ENCODE peak calls at places on chromosomes 7 and 10, in ten cellular contexts. I is GM23248; M is NCI-H1105; D is amniotic stem cell; C is activated T-helper 1 cell treated with anti-CD3 and anti-CD28 coated beads, Interleukin-12 subunit alpha, Interleukin-12 subunit beta, Interleukin-2, Interleukin-4 antibody, amounts not matched to agents 30 ng/mL and 10 ng/mL and 1 ng/mL, durations not matched to agents 14 hours and 24 hours and 36 hours; K is astrocyte of the hippocampus; U is ELR; J is T follicular helper cell; Q is thoracic aorta; P is uterus. A is an unnamed sample.
A peak's percentile ranks its signal among the peaks of the same experiment; 100 is the strongest.

GRCh38 chr7:28068811-28069216 is 111.8 kb downstream of the JAZF1 start:
- DNase-seq in K (no peak), D (no peak), J (no peak), I (peak; percentile 90), C (no peak), P (no peak), Q (no peak), U (peak; percentile 54), M (no peak), A (no peak)

GRCh38 chr10:121624778-121625330 is 26.6 kb upstream of the FGFR2 start:
- DNase-seq in C (no peak), P (no peak), K (peak; percentile 41), Q (no peak), I (no peak), D (no peak), J (no peak), M (peak; percentile 32), U (no peak), A (no peak)

GRCh38 chr10:5560142-5560843 is 35.5 kb downstream of the CALML3 start:
- DNase-seq in D (no peak), Q (no peak), I (no peak), J (no peak), P (peak; percentile 15), M (no peak), C (no peak), U (no peak), K (no peak), A (peak; percentile 55)

GRCh38 chr7:112779667-112780066 is 10.5 kb downstream of the TMEM168 start:
- DNase-seq in J (no peak), Q (no peak), K (no peak), C (no peak), P (no peak), M (no peak), D (no peak), U (peak; percentile 26), I (no peak), A (no peak)

GRCh38 chr10:103847909-103848468 is 7.4 kb downstream of the SH3PXD2A start:
- DNase-seq in Q (no peak), P (no peak), C (no peak), U (peak; percentile 64), I (peak; percentile 34), D (no peak), M (no peak), K (no peak), J (no peak), A (peak; percentile 17)

GRCh38 chr10:35453855-35454532 is 117.7 kb downstream of the CCNY start:
- DNase-seq in J (no peak), C (no peak), D (no peak), P (no peak), I (peak; percentile 88), U (peak; percentile 73), M (no peak), K (no peak), Q (no peak), A (peak; percentile 19)

GRCh38 chr7:20790273-20790842 is 3.7 kb upstream of the SP8 start:
- DNase-seq in M (no peak), C (no peak), J (no peak), K (no peak), I (no peak), P (no peak), D (no peak), U (no peak), Q (no peak), A (no peak)

GRCh38 chr10:34954142-34954541 is 136.0 kb downstream of the CUL2 start:
- DNase-seq in D (no peak), Q (no peak), J (no peak), M (peak; percentile 80), U (no peak), C (no peak), P (no peak), I (no peak), K (no peak), A (no peak)

GRCh38 chr10:34666008-34666700 is 148.9 kb downstream of the PARD3 start:
- DNase-seq in C (no peak), U (peak; percentile 91), I (peak; percentile 96), K (peak; percentile 91), D (peak; percentile 92), J (no peak), P (peak; percentile 73), M (no peak), Q (no peak), A (peak; percentile 76)

GRCh38 chr10:56012146-56012545 is 348.9 kb downstream of the ZWINT start:
- DNase-seq in Q (no peak), J (no peak), M (no peak), I (no peak), C (no peak), D (no peak), U (no peak), P (no peak), K (no peak), A (no peak)

GRCh38 chr7:101465576-101466196 is 103.0 kb downstream of the COL26A1 start:
- DNase-seq in M (no peak), Q (no peak), J (no peak), U (no peak), C (no peak), K (no peak), I (no peak), P (no peak), D (no peak), A (peak; percentile 71)

GRCh38 chr10:66252986-66253385 is 672.9 kb upstream of the LRRTM3 start:
- DNase-seq in U (no peak), J (no peak), K (no peak), C (no peak), P (no peak), D (no peak), I (no peak), M (no peak), Q (no peak), A (no peak)

GRCh38 chr7:130937016-130937415 is 203.0 kb upstream of the KLF14 start:
- DNase-seq in I (no peak), D (no peak), K (no peak), C (no peak), P (no peak), J (no peak), M (no peak), U (no peak), Q (no peak), A (no peak)